ENCODE peak calls at places on chromosomes 7 and 10, in four cellular contexts. G is DMS153, A is Karpas-422, J is fibroblast of mammary gland. T is an unnamed sample.

GRCh38 chr10:7789390-7789789 is 1.4 kb downstream of the ATP5F1C start:
- DNase-seq in A (no peak), J (peak), G (no peak), T (no peak)

GRCh38 chr7:84200859-84201258 is 6.3 kb upstream of the SEMA3A start:
- DNase-seq in J (peak), A (no peak), G (no peak), T (no peak)

GRCh38 chr7:85655252-85655651 is 468.4 kb upstream of the SEMA3D start:
- DNase-seq in A (no peak), J (no peak), G (no peak), T (no peak)

GRCh38 chr7:159065151-159065550 is 79.5 kb downstream of the VIPR2 start:
- DNase-seq in J (no peak), G (no peak), A (no peak), T (no peak)

GRCh38 chr7:34016876-34017275 is 111.5 kb downstream of the BMPER start:
- DNase-seq in G (no peak), J (no peak), A (no peak), T (no peak)

GRCh38 chr7:105713488-105714465 is 132.5 kb upstream of the EFCAB10 start:
- DNase-seq in G (no peak), A (no peak), J (peak), T (no peak)

GRCh38 chr10:34658934-34659333 is 156.2 kb downstream of the PARD3 start:
- DNase-seq in A (no peak), G (no peak), J (no peak), T (no peak)

GRCh38 chr10:74824184-74825032 is 2.0 kb upstream of the KAT6B start:
- DNase-seq in G (no peak), J (no peak), A (no peak), T (peak)

GRCh38 chr7:34160261-34160752 is 255.0 kb downstream of the BMPER start:
- DNase-seq in A (no peak), G (no peak), J (peak), T (no peak)

GRCh38 chr7:157056246-157056645 is 45.8 kb upstream of the MNX1 start:
- DNase-seq in G (no peak), J (no peak), A (peak), T (no peak)

GRCh38 chr7:35241884-35242283 is 12.0 kb downstream of the TBX20 start:
- DNase-seq in G (no peak), A (no peak), J (no peak), T (no peak)